ENCODE peak calls at places on chromosome 4, in six cellular contexts. V is GM13977, L is AG09319, Y is tibial nerve, A is type B pancreatic cell, B is fibroblast of lung. P is an unnamed sample.

GRCh38 chr4:163662761-163663160 is 168.3 kb downstream of the TMA16 start:
- DNase-seq in V (no peak), L (no peak), Y (no peak), A (no peak), B (no peak), P (no peak)

GRCh38 chr4:147582386-147583077 is 34.7 kb upstream of the TMEM184C start:
- DNase-seq in V (no peak), L (no peak), Y (no peak), A (no peak), B (peak), P (no peak)

GRCh38 chr4:78496021-78496643 is 55.4 kb upstream of the ANXA3 start:
- DNase-seq in V (no peak), L (no peak), Y (no peak), A (no peak), B (no peak), P (no peak)

GRCh38 chr4:89897867-89898266 is 3.2 kb downstream of the MMRN1 start:
- DNase-seq in V (no peak), L (no peak), Y (no peak), A (no peak), B (peak), P (no peak)

GRCh38 chr4:79540143-79540542 is 132.1 kb upstream of the GK2 start:
- DNase-seq in V (no peak), L (no peak), Y (no peak), A (no peak), B (no peak), P (no peak)

GRCh38 chr4:1365271-1366178 is 18.5 kb downstream of the UVSSA start:
- DNase-seq in V (no peak), L (no peak), Y (no peak), A (no peak), B (no peak), P (no peak)

GRCh38 chr4:89256203-89256800 is 51.3 kb downstream of the GPRIN3 start:
- DNase-seq in V (no peak), L (no peak), Y (no peak), A (no peak), B (no peak), P (no peak)

GRCh38 chr4:113468165-113469022 is 293.1 kb downstream of the CAMK2D start:
- DNase-seq in V (no peak), L (peak), Y (peak), A (no peak), B (peak), P (no peak)

GRCh38 chr4:77921701-77922100 is 59.1 kb downstream of the MRPL1 start:
- DNase-seq in V (no peak), L (peak), Y (no peak), A (no peak), B (peak), P (no peak)

GRCh38 chr4:4735870-4736269 is 123.6 kb upstream of the MSX1 start:
- DNase-seq in V (no peak), L (peak), Y (no peak), A (no peak), B (peak), P (no peak)

GRCh38 chr4:81314897-81315470 is 100.0 kb upstream of the PRKG2 start:
- DNase-seq in V (no peak), L (no peak), Y (no peak), A (no peak), B (no peak), P (no peak)

GRCh38 chr4:47490550-47490949 is 5.5 kb downstream of the ATP10D start:
- DNase-seq in V (no peak), L (no peak), Y (no peak), A (no peak), B (peak), P (no peak)

GRCh38 chr4:151835467-151835866 is 74.7 kb upstream of the GATB start:
- DNase-seq in V (no peak), L (no peak), Y (no peak), A (no peak), B (no peak), P (peak)

GRCh38 chr4:105399535-105400161 is 74.2 kb downstream of the PPA2 start:
- DNase-seq in V (no peak), L (peak), Y (no peak), A (no peak), B (peak), P (no peak)

GRCh38 chr4:30208731-30209435 is 511.3 kb upstream of the PCDH7 start:
- DNase-seq in V (no peak), L (no peak), Y (no peak), A (no peak), B (peak), P (no peak)

GRCh38 chr4:164779811-164780216 is 25.9 kb downstream of the SMIM31 start:
- DNase-seq in V (peak), L (peak), Y (no peak), A (no peak), B (peak), P (no peak)

GRCh38 chr4:6493668-6494304 is 21.4 kb upstream of the PPP2R2C start:
- DNase-seq in V (no peak), L (no peak), Y (no peak), A (peak), B (peak), P (no peak)

GRCh38 chr4:189279188-189279587 is 661.5 kb upstream of the FRG1 start:
- DNase-seq in V (no peak), L (no peak), Y (no peak), A (no peak), B (no peak), P (no peak)

GRCh38 chr4:113674251-113674650 is 87.3 kb downstream of the CAMK2D start:
- DNase-seq in V (no peak), L (no peak), Y (no peak), A (no peak), B (no peak), P (no peak)

GRCh38 chr4:106690487-106690886 is 321.9 kb upstream of the GIMD1 start:
- DNase-seq in V (no peak), L (no peak), Y (no peak), A (no peak), B (peak), P (no peak)

DNA sequence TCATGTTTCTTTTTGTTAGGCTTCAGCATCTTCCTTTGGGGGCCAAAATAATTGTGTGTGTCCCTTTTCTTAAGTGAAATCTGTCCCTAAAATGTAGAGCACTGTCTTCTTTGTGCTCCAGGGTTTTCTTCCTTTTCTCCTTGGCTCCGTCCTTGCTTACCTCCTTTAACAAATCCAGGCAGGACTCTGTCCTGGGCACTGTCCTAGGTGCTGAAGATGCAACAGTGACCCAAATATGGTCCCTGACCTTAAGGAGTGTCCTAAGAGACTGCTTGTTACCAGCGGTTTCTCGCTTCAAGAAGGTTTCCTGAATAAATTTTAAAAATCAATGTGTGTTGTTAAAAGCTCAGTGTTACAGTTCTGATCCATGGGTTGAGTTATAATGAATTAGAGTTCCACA is 471.8 kb downstream of the KCNIP4 start:
- DNase-seq in V (no peak), L (no peak), Y (no peak), A (no peak), B (no peak), P (no peak)
- TF ChIP-seq CTCF in V (no peak), L (no peak), Y (no peak), A (no peak), B (no peak), P (no peak)

GRCh38 chr4:27315625-27316024 is 455.0 kb downstream of the STIM2 start:
- DNase-seq in V (no peak), L (no peak), Y (no peak), A (no peak), B (no peak), P (no peak)

GRCh38 chr4:27316176-27316575 is 455.5 kb downstream of the STIM2 start:
- DNase-seq in V (no peak), L (no peak), Y (no peak), A (no peak), B (no peak), P (no peak)

GRCh38 chr4:27318740-27319139 is 458.1 kb downstream of the STIM2 start:
- DNase-seq in V (peak), L (peak), Y (no peak), A (no peak), B (no peak), P (no peak)
- TF ChIP-seq CTCF in V (peak), L (peak), Y (no peak), A (peak), B (peak), P (peak)

DNA sequence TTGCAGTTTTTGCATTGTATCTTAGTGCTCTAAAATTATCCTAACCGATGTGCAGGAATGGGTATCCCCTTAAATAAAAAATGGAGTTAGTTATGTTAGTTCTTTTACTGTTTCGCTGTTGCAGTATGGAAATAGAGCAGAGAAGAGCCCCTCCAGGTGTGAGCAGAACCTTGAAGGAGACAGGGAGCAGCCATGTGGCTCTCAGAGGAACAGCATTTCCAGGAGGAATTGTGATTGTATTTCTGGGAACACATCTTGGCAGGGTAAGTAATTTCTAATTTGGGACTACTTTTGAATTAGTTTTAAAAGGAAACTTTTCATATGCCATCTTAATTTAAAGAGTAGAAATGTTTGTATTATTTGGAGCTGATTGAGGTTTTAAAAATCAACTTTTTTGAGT is 5.3 kb upstream of the CCDC158 start:
- DNase-seq in V (no peak), L (no peak), Y (no peak), A (no peak), B (no peak), P (no peak)
- TF ChIP-seq CTCF in V (peak), L (no peak), Y (no peak), A (peak), B (no peak), P (no peak)

GRCh38 chr4:97911236-97911906 is 231.9 kb downstream of the STPG2 start:
- DNase-seq in V (no peak), L (no peak), Y (no peak), A (no peak), B (no peak), P (no peak)
- TF ChIP-seq CTCF in V (no peak), L (no peak), Y (no peak), A (no peak), B (no peak), P (no peak)

GRCh38 chr4:183600189-183600685 is 58.7 kb downstream of the RWDD4 start:
- DNase-seq in V (no peak), L (no peak), Y (no peak), A (no peak), B (no peak), P (no peak)
- TF ChIP-seq CTCF in V (peak), L (peak), Y (no peak), A (peak), B (peak), P (peak)

DNA sequence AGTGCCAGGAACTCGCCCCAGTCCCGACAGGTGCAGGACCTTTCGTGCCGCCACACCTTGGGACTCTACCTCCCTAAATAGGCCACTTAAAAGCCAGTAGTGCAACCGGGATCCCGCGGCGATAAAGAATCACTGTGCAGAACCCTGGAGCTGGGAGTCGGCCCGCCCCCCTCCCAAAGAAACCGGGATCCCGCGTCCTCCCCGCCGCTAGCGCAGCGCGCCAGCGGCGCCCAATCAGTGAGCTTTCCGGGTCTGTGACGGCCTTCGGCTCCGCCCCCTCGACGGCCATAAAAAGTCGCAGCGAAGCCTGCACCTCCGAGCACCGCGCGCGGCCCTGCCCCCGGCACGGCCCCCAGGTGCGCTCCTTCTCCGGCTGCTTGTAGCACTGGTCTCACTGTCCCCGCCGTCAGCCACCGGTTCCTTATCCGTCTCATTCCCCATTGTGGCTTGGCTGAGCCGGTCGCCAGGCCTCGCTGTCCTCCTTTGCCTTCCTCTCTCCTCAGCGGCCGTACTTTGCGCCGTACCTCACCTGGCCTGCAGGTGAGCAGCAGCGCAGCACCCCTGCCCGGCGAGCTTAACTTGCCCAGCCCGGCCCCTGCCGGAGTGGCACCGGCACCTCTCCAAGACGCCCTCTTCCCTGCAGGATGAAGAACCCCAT is at the start of gene LRAT:
- DNase-seq in V (peak), L (no peak), Y (no peak), A (no peak), B (no peak), P (no peak)
- TF ChIP-seq CTCF in V (no peak), L (no peak), Y (no peak), A (no peak), B (no peak), P (no peak)

DNA sequence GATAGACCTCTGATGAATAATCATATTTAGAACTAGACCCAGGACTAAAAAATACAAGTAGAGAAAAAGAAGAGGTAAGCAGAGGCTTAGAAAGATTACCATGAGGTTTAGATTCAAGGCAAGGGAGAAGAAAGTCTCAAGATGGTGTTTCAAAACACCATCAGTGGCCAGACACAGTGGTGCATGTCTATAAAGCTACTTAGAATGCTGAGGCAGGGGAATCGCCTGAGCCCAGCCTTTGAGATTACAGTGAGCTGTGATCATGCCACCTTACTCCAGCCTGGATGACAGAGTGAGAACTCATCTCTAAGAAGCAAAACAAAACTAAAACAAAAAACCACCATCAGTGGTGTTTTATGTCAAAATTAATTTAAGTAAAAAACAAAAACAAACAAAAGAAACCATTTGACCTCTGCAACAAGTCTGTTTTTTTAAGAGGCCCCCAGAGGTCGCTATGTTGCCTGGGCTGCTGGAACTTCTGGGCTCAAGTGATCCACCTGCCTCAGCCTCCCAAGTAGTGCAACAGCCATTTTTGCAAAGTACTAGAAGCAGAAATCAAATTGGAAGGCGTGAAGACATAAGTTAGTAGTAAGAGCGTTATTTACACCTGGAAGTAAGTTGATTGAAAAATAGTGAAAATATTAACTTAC is 784.3 kb downstream of the ADGRL3 start:
- DNase-seq in V (no peak), L (no peak), Y (no peak), A (no peak), B (no peak), P (no peak)
- TF ChIP-seq CTCF in V (no peak), L (no peak), Y (no peak), A (no peak), B (no peak), P (no peak)

GRCh38 chr4:182246401-182247205 is 3.4 kb downstream of the TENM3 start:
- DNase-seq in V (no peak), L (no peak), Y (no peak), A (no peak), B (peak), P (no peak)
- TF ChIP-seq CTCF in V (no peak), L (no peak), Y (no peak), A (no peak), B (no peak), P (no peak)

GRCh38 chr4:16883816-16884215 is 14.6 kb downstream of the LDB2 start:
- DNase-seq in V (no peak), L (no peak), Y (no peak), A (no peak), B (peak), P (no peak)

GRCh38 chr4:16887887-16888286 is 10.6 kb downstream of the LDB2 start:
- DNase-seq in V (no peak), L (no peak), Y (no peak), A (no peak), B (no peak), P (no peak)

GRCh38 chr4:16881151-16881884 is 17.1 kb downstream of the LDB2 start:
- DNase-seq in V (no peak), L (no peak), Y (no peak), A (no peak), B (peak), P (no peak)

GRCh38 chr4:16889945-16890344 is 8.5 kb downstream of the LDB2 start:
- DNase-seq in V (no peak), L (no peak), Y (no peak), A (no peak), B (no peak), P (no peak)

DNA sequence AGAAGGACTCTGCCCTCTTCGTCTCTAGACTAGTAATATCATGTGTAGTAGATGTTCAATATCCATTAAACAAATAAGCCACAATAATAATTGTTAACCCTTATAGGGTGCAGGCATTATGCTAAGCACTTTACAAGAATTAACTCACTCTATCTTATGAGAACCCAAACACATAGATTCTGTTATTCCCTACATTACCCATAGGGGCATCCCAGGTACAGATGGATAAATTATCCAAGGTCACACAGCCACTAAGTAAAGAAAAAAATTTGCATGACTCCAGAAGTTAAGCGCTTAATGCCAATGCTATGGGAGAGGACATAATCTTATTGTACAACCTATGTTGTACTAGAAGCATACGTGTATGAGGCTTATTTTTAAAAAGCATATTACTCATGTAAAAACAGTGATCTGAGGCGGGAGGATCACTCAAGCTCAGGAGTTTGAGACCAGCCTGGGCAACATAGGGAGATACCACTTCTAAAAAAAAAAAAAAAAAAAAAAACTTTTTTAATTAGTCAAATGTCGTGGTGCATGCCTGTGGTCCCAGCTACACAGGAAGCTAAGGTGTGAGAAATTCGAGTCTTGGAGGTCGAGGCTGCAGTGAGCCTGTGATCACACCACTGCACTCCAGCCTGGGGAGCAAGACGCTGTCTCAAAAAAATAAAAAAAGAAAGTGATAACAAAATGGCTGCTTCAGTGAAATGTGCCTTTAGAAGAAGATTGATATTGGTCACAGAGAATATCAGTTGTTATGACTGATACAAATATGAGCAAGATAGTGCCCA is 13.6 kb downstream of the LDB2 start:
- DNase-seq in V (no peak), L (no peak), Y (no peak), A (no peak), B (no peak), P (no peak)
- TF ChIP-seq CTCF in V (no peak), L (no peak), Y (no peak), A (peak), B (no peak), P (no peak)

DNA sequence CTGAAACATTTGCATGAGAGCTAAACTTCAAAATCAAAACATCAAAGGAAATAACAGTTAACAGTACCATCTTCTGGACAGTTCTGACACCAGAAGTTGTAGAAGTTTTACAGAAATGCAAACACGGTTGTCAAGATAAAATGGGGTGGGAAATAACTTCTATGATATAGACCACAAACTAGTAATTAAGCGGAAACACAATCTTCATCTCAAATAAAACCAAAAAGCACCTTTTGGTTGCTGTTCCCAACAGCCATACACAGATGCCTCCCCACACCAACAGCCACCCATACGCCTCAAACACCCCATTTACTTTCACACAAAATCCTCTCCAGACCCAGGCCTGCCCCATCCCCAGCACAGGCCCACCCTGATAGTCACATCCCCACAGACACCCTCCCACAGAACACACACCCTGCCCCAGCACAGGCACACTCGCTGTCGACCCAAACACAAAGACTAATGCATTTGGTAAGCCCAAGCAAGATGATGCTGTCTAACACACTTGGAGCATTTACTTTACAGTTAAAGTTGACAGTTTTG is 64.3 kb downstream of the TAPT1 start:
- DNase-seq in V (no peak), L (no peak), Y (no peak), A (no peak), B (no peak), P (no peak)
- TF ChIP-seq CTCF in V (no peak), L (no peak), Y (no peak), A (no peak), B (no peak), P (no peak)